ENCODE peak calls at places on chromosomes 5 and 9, in ten cellular contexts. G is sigmoid colon, H is ovary, N is heart right ventricle, V is AG10803, X is A549, K is mammary epithelial cell, Y is stomach, O is adrenal gland, U is heart left ventricle. F is an unnamed sample.

GRCh38 chr9:89447416-89447815 is 50.5 kb downstream of the SEMA4D start:
- DNase-seq in H (no peak), K (no peak), O (no peak), X (no peak), G (no peak), Y (no peak), V (no peak), N (no peak), U (no peak), F (no peak)

GRCh38 chr5:97840643-97841042 is 657.6 kb upstream of the RIOK2 start:
- DNase-seq in V (peak), H (no peak), K (peak), N (no peak), U (no peak), G (no peak), Y (no peak), O (no peak), X (no peak), F (peak)

GRCh38 chr5:51651476-51651875 is 268.2 kb downstream of the ISL1 start:
- DNase-seq in H (no peak), N (no peak), V (no peak), G (no peak), K (peak), X (no peak), O (no peak), U (no peak), Y (no peak), F (no peak)

GRCh38 chr5:40781843-40782409 is 16.2 kb downstream of the PRKAA1 start:
- DNase-seq in Y (no peak), H (no peak), N (peak), O (no peak), K (no peak), X (no peak), U (no peak), G (no peak), V (peak), F (peak)

GRCh38 chr5:144460608-144461007 is 289.9 kb downstream of the KCTD16 start:
- DNase-seq in O (no peak), G (no peak), X (no peak), Y (no peak), V (no peak), N (no peak), U (no peak), H (no peak), K (no peak), F (no peak)

GRCh38 chr5:80068237-80068636 is 33.1 kb downstream of the THBS4 start:
- DNase-seq in K (no peak), H (no peak), U (no peak), G (no peak), O (no peak), N (no peak), X (no peak), V (no peak), Y (no peak), F (no peak)

GRCh38 chr5:124891179-124891578 is 144.7 kb upstream of the ZNF608 start:
- DNase-seq in X (no peak), U (no peak), O (no peak), H (no peak), Y (no peak), V (no peak), N (no peak), G (no peak), K (no peak), F (no peak)

GRCh38 chr5:3182477-3182876 is 413.2 kb upstream of the IRX1 start:
- DNase-seq in K (no peak), V (no peak), X (no peak), U (no peak), N (no peak), O (no peak), Y (no peak), H (no peak), G (no peak), F (no peak)

GRCh38 chr5:75044406-75044805 is 8.0 kb downstream of the GCNT4 start:
- DNase-seq in X (no peak), O (peak), G (no peak), H (no peak), V (no peak), N (no peak), K (no peak), U (no peak), Y (no peak), F (no peak)

GRCh38 chr9:35907732-35908483 is 1.4 kb upstream of the SPAAR start:
- DNase-seq in X (peak), O (peak), Y (peak), K (peak), V (peak), N (peak), G (peak), H (peak), U (peak), F (peak)

GRCh38 chr9:38181866-38182265 is 112.8 kb upstream of the SHB start:
- DNase-seq in O (no peak), Y (no peak), G (no peak), N (no peak), X (no peak), H (no peak), U (no peak), K (peak), V (no peak), F (no peak)

GRCh38 chr9:127396253-127396807 is 639 bp upstream of the SLC2A8 start:
- DNase-seq in Y (no peak), G (peak), H (no peak), N (no peak), X (no peak), V (no peak), K (no peak), O (no peak), U (no peak), F (no peak)

GRCh38 chr5:22249209-22249608 is 603.9 kb downstream of the CDH12 start:
- DNase-seq in N (no peak), V (no peak), K (no peak), U (no peak), H (no peak), G (no peak), O (no peak), Y (no peak), X (no peak), F (no peak)

GRCh38 chr5:117266237-117266725 is 691.7 kb upstream of the SEMA6A start:
- DNase-seq in Y (no peak), V (no peak), N (no peak), U (no peak), G (no peak), O (peak), K (no peak), X (no peak), H (no peak), F (peak)

GRCh38 chr9:135821733-135822382 is 85.5 kb downstream of the CAMSAP1 start:
- DNase-seq in V (no peak), K (no peak), H (no peak), Y (peak), U (no peak), O (peak), N (no peak), G (no peak), X (no peak), F (no peak)

GRCh38 chr9:92714787-92715487 is 45.0 kb upstream of the IPPK start:
- DNase-seq in O (peak), X (no peak), N (no peak), V (no peak), H (peak), Y (no peak), G (no peak), K (no peak), U (no peak), F (no peak)

GRCh38 chr9:135150981-135151380 is 63.5 kb downstream of the OLFM1 start:
- DNase-seq in X (no peak), H (no peak), O (no peak), G (no peak), V (no peak), Y (no peak), N (no peak), K (no peak), U (no peak), F (no peak)

GRCh38 chr9:131410051-131410491 is 16.2 kb downstream of the PRRC2B start:
- DNase-seq in Y (no peak), V (peak), K (peak), G (no peak), N (no peak), X (no peak), H (no peak), U (no peak), O (no peak), F (peak)

GRCh38 chr9:109886050-109886449 is 106.1 kb downstream of the PALM2AKAP2 start:
- DNase-seq in H (no peak), X (no peak), Y (no peak), K (no peak), N (peak), V (no peak), G (no peak), O (no peak), U (peak), F (peak)

GRCh38 chr5:891837-892389 is 688 bp downstream of the BRD9 start:
- DNase-seq in G (no peak), U (no peak), X (no peak), K (peak), N (no peak), O (no peak), Y (no peak), H (no peak), V (peak), F (peak)

GRCh38 chr5:39461007-39461682 is 36.4 kb upstream of the DAB2 start:
- DNase-seq in H (no peak), Y (peak), G (peak), V (no peak), K (no peak), X (no peak), N (peak), U (no peak), O (peak), F (no peak)

GRCh38 chr9:129143031-129143441 is 31.8 kb downstream of the PTPA start:
- DNase-seq in G (peak), V (peak), Y (peak), N (peak), U (peak), K (peak), O (peak), H (peak), X (peak), F (peak)

GRCh38 chr5:11046160-11046559 is 285.1 kb upstream of the DAP start:
- DNase-seq in X (peak), G (no peak), Y (no peak), U (no peak), V (peak), N (no peak), O (no peak), K (no peak), H (no peak), F (no peak)

GRCh38 chr9:130043654-130044623 is 950 bp upstream of the FNBP1 start:
- DNase-seq in G (peak), U (peak), X (no peak), H (peak), O (peak), Y (peak), V (peak), N (peak), K (no peak), F (peak)

GRCh38 chr9:10434412-10434811 is 178.4 kb downstream of the PTPRD start:
- DNase-seq in Y (no peak), U (no peak), N (no peak), K (no peak), O (no peak), G (no peak), H (no peak), X (no peak), V (no peak), F (no peak)

GRCh38 chr5:65539827-65540226 is 23.1 kb downstream of the CENPK start:
- DNase-seq in X (peak), G (no peak), U (no peak), Y (no peak), K (peak), H (no peak), O (no peak), V (no peak), N (no peak), F (peak)

GRCh38 chr5:121962943-121963342 is 1.2 kb downstream of the SRFBP1 start:
- DNase-seq in N (no peak), G (no peak), V (no peak), K (no peak), H (no peak), U (no peak), Y (no peak), O (no peak), X (no peak), F (peak)

GRCh38 chr5:171965740-171966139 is 40.7 kb downstream of the FBXW11 start:
- DNase-seq in Y (no peak), K (no peak), O (no peak), V (no peak), X (no peak), H (no peak), G (no peak), U (no peak), N (no peak), F (no peak)

GRCh38 chr9:137760426-137760825 is 117.2 kb upstream of the CACNA1B start:
- DNase-seq in X (no peak), G (peak), K (no peak), Y (no peak), N (no peak), V (peak), O (peak), U (no peak), H (peak), F (peak)

GRCh38 chr5:9544502-9545300 is 1.2 kb downstream of the SEMA5A start:
- DNase-seq in X (peak), N (peak), Y (peak), G (peak), O (peak), H (peak), V (peak), K (peak), U (peak), F (peak)

GRCh38 chr9:79501546-79501945 is 70.2 kb upstream of the TLE4 start:
- DNase-seq in Y (no peak), K (no peak), V (no peak), G (no peak), O (no peak), N (no peak), X (no peak), H (no peak), U (no peak), F (no peak)

GRCh38 chr9:26735160-26735559 is 157.4 kb downstream of the CAAP1 start:
- DNase-seq in U (no peak), X (no peak), K (no peak), O (no peak), H (no peak), Y (no peak), V (no peak), G (no peak), N (no peak), F (no peak)

GRCh38 chr9:83330207-83331196 is 207.7 kb downstream of the FRMD3 start:
- DNase-seq in Y (no peak), N (no peak), G (no peak), X (no peak), K (no peak), U (no peak), V (no peak), H (no peak), O (no peak), F (no peak)

GRCh38 chr5:167770461-167770860 is 521.0 kb upstream of the WWC1 start:
- DNase-seq in N (no peak), U (no peak), X (no peak), H (no peak), K (no peak), Y (no peak), V (peak), O (no peak), G (no peak), F (peak)

GRCh38 chr9:115691686-115692085 is 461.9 kb upstream of the PAPPA start:
- DNase-seq in V (peak), X (no peak), U (no peak), G (no peak), K (peak), O (no peak), Y (no peak), N (no peak), H (no peak), F (peak)

GRCh38 chr5:73764996-73765395 is 139.0 kb downstream of the ARHGEF28 start:
- DNase-seq in O (no peak), N (no peak), X (peak), H (no peak), U (no peak), Y (no peak), G (no peak), V (no peak), K (no peak), F (peak)

GRCh38 chr9:98667241-98667640 is 41.5 kb downstream of the GABBR2 start:
- DNase-seq in O (no peak), H (no peak), K (no peak), N (no peak), U (no peak), Y (no peak), V (no peak), X (no peak), G (no peak), F (no peak)

GRCh38 chr9:119556129-119556875 is 187.1 kb upstream of the BRINP1 start:
- DNase-seq in N (peak), O (peak), X (peak), Y (peak), K (peak), G (peak), H (peak), U (peak), V (peak), F (peak)

GRCh38 chr5:138448481-138449398 is 9.9 kb downstream of the REEP2 start:
- DNase-seq in V (peak), N (no peak), K (no peak), H (no peak), O (no peak), G (no peak), X (peak), U (no peak), Y (no peak), F (peak)

GRCh38 chr5:73973135-73973534 is 347.1 kb downstream of the ARHGEF28 start:
- DNase-seq in K (no peak), O (no peak), G (no peak), Y (no peak), N (no peak), V (no peak), X (no peak), H (no peak), U (no peak), F (no peak)

GRCh38 chr5:59503223-59503622 is 390.3 kb downstream of the PDE4D start:
- DNase-seq in K (no peak), V (no peak), U (no peak), O (no peak), H (no peak), Y (no peak), N (no peak), G (no peak), X (no peak), F (peak)

GRCh38 chr5:59506285-59506877 is 387.1 kb downstream of the PDE4D start:
- DNase-seq in N (no peak), H (no peak), V (peak), U (no peak), O (no peak), G (no peak), K (no peak), Y (no peak), X (no peak), F (peak)
- TF ChIP-seq CTCF in N (peak), H (no peak), V (peak), U (peak), O (peak), G (peak), K (peak), Y (peak), X (peak), F (peak)

DNA sequence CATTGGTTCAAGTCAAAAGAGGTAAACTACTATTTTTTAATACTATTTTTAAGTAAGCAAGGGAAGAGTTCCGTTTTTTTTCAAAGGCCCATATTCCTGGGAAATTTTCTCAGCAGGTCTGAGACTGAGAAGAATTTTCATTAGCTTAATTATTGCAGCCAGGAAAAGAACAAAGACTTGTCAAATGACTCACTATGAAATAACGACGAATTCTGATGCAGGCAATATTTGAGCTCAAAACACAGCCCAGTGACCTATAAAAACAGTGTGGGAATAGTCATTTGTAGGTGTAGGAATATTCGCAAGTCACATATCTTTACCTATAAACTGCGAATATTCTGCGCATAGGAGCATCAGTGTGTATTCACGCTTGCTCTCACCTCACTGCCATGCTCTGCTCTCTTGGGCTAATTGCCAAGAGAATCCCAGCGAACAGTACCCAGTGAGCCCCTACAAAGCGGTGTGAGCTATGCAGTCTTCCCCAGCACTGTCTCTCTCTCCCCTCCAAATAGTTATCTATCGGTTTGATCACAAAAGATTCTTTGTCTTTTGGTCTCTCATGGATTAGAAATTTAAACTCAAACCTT is 74.2 kb downstream of the ST8SIA4 start:
- DNase-seq in X (no peak), V (no peak), O (no peak), K (no peak), H (no peak), G (no peak), N (no peak), Y (no peak), U (no peak), F (no peak)
- H3K4me3 ChIP-seq in X (no peak), V (no peak), O (no peak), K (no peak), H (no peak), G (no peak), N (no peak), Y (no peak), U (no peak), F (no peak)

GRCh38 chr9:90851444-90851843 is 49.8 kb downstream of the SYK start:
- DNase-seq in Y (no peak), G (no peak), O (no peak), V (no peak), K (no peak), U (no peak), X (no peak), H (no peak), N (no peak), F (no peak)
- TF ChIP-seq CTCF in Y (no peak), G (no peak), O (no peak), V (no peak), K (no peak), U (no peak), X (no peak), H (no peak), N (no peak), F (no peak)

DNA sequence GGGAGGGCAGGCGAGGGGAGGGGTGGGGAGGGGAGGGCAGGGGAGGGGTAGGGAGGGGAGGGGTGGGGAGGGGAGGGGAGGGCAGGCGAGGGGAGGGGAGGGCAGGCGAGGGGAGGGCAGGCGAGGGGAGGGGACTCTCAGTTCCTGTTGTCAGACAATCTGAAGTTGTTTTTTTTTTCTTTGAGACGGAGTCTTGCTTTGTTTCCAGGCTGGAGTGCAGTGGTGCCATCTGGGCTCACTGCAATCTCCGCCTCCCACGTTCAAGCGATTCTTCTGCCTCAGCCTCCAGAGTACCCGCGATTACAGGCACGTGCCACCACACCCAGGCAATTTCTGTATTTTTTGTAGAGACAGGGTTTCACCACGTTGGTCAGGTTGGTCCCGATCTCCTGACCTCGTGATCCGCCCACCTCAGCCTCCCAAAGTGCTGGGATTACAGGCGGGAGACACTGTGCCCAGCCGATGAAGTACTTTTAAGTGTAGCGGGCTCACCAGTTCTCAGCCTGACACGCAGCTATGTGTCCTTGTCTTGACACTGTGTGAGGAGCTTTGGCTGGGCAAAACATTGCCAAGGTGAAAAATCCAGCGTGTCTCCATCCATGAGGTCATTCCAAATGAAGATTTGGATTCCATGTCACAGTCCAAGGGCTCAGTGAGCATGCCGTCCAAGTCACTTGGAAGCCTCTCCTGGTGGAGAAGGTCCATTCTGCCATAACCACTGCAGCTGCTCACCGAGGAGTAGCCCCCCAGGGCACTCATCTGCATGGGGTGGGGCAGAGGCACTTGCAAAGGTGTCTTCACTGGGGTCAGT is 32.1 kb downstream of the OR2V1 start:
- DNase-seq in G (no peak), X (peak), U (no peak), Y (no peak), V (no peak), K (peak), H (no peak), N (no peak), O (no peak), F (no peak)
- H3K4me3 ChIP-seq in G (no peak), X (no peak), U (no peak), Y (no peak), V (no peak), K (no peak), H (no peak), N (no peak), O (no peak), F (no peak)

GRCh38 chr5:129904667-129905466 is 602 bp downstream of the CHSY3 start:
- DNase-seq in K (peak), Y (no peak), U (peak), N (peak), V (peak), H (no peak), X (peak), G (peak), O (no peak), F (peak)
- TF ChIP-seq CTCF in K (no peak), Y (no peak), U (no peak), N (no peak), V (no peak), H (no peak), X (no peak), G (no peak), O (no peak), F (no peak)

GRCh38 chr5:15547440-15547839 is 47.5 kb downstream of the FBXL7 start:
- DNase-seq in Y (no peak), V (no peak), H (no peak), K (no peak), G (no peak), U (no peak), O (no peak), N (no peak), X (no peak), F (no peak)
- H3K4me3 ChIP-seq in Y (no peak), V (no peak), H (no peak), K (no peak), G (no peak), U (no peak), O (no peak), N (no peak), X (no peak), F (no peak)